ENCODE peak calls at places on chromosome 17, in nine cellular contexts. T is mucosa of descending colon, J is foreskin fibroblast, M is Caco-2, H is RWPE1, G is tibial nerve, V is psoas muscle, C is A549, P is ascending aorta. W is an unnamed sample.
A peak's percentile ranks its signal among the peaks of the same experiment; 100 is the strongest.

GRCh38 chr17:73710095-73710592 is 65.9 kb upstream of the SDK2 start:
- DNase-seq in T (peak; percentile 62), J (no peak), M (no peak), H (peak; percentile 29), G (peak; percentile 85), V (no peak), C (peak; percentile 70), P (no peak), W (peak; percentile 8)

GRCh38 chr17:17109896-17110295 is 67.6 kb downstream of the MPRIP start:
- DNase-seq in T (peak; percentile 88), J (no peak), M (no peak), H (peak; percentile 23), G (peak; percentile 18), V (peak; percentile 56), C (peak; percentile 62), P (no peak), W (no peak)

GRCh38 chr17:42527932-42528331 is 8.1 kb upstream of the NAGLU start:
- DNase-seq in T (peak; percentile 20), J (no peak), M (no peak), H (no peak), G (no peak), V (peak; percentile 17), C (no peak), P (no peak), W (no peak)

GRCh38 chr17:17152385-17152784 is 53.7 kb downstream of the PLD6 start:
- DNase-seq in T (no peak), J (no peak), M (no peak), H (no peak), G (peak; percentile 21), V (peak; percentile 70), C (no peak), P (no peak), W (no peak)

GRCh38 chr17:514584-514983 is 162.0 kb upstream of the RPH3AL start:
- DNase-seq in T (no peak), J (no peak), M (no peak), H (no peak), G (no peak), V (no peak), C (no peak), P (no peak), W (no peak)

GRCh38 chr17:40018211-40019121 is 3.2 kb downstream of the CSF3 start:
- DNase-seq in T (peak; percentile 18), J (peak; percentile 65), M (no peak), H (no peak), G (no peak), V (peak; percentile 95), C (no peak), P (no peak), W (no peak)

GRCh38 chr17:45950888-45951287 is 48.2 kb upstream of the STH start:
- DNase-seq in T (no peak), J (no peak), M (no peak), H (no peak), G (no peak), V (no peak), C (no peak), P (no peak), W (no peak)

GRCh38 chr17:74521701-74522201 is 9.5 kb downstream of the CD300LB start:
- DNase-seq in T (no peak), J (no peak), M (no peak), H (no peak), G (no peak), V (no peak), C (no peak), P (no peak), W (no peak)

GRCh38 chr17:33511670-33512069 is 218.6 kb upstream of the ASIC2 start:
- DNase-seq in T (no peak), J (no peak), M (no peak), H (no peak), G (no peak), V (no peak), C (no peak), P (no peak), W (no peak)

GRCh38 chr17:73166731-73167581 is 2.1 kb downstream of the SSTR2 start:
- DNase-seq in T (no peak), J (peak; percentile 7), M (no peak), H (no peak), G (no peak), V (no peak), C (no peak), P (no peak), W (no peak)

GRCh38 chr17:83173180-83173996 is 94.0 kb downstream of the METRNL start:
- DNase-seq in T (no peak), J (no peak), M (peak; percentile 34), H (no peak), G (no peak), V (no peak), C (no peak), P (no peak), W (no peak)

GRCh38 chr17:6507535-6507934 is 48.8 kb downstream of the PITPNM3 start:
- DNase-seq in T (no peak), J (peak; percentile 79), M (no peak), H (peak; percentile 96), G (no peak), V (no peak), C (peak; percentile 71), P (no peak), W (no peak)

GRCh38 chr17:79137791-79138190 is 63.2 kb downstream of the ENGASE start:
- DNase-seq in T (no peak), J (no peak), M (no peak), H (no peak), G (no peak), V (no peak), C (no peak), P (no peak), W (no peak)

GRCh38 chr17:37743875-37744632 is 805 bp downstream of the HNF1B start:
- DNase-seq in T (peak; percentile 70), J (no peak), M (peak; percentile 75), H (no peak), G (no peak), V (no peak), C (peak; percentile 82), P (no peak), W (no peak)

GRCh38 chr17:3688852-3689261 is 7.1 kb downstream of the P2RX5 start:
- DNase-seq in T (no peak), J (no peak), M (no peak), H (no peak), G (no peak), V (no peak), C (no peak), P (no peak), W (no peak)

GRCh38 chr17:79835953-79836951 is 3.0 kb downstream of the CBX4 start:
- DNase-seq in T (peak; percentile 93), J (no peak), M (peak; percentile 75), H (no peak), G (no peak), V (no peak), C (peak; percentile 61), P (no peak), W (no peak)

GRCh38 chr17:68987966-68988365 is 32.8 kb upstream of the ABCA8 start:
- DNase-seq in T (no peak), J (no peak), M (no peak), H (no peak), G (no peak), V (no peak), C (no peak), P (no peak), W (no peak)

DNA sequence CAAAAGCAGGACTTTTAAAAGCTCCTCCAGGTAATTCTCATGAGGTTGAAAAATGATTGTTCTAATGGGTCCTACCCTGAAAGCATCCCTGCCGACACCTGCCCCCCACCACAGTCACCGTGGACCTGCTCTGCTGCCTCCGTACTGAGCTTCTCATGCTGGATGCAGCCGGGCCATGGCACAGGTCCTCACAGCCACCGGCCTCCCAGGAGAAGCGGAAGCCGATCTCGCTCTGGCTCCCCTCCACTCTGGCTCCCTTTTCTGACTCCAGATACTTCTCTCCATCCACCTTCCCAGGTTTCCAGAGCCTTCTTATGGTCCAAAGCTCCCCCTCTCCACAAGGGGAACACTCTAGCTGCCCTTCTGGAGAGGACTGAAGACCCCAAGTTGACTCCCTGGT is 10.2 kb downstream of the RPRML start:
- DNase-seq in T (no peak), J (no peak), M (no peak), H (no peak), G (no peak), V (no peak), C (no peak), P (no peak), W (no peak)
- TF ChIP-seq CTCF in T (no peak), J (no peak), M (no peak), H (no peak), G (no peak), V (no peak), C (no peak), P (no peak), W (no peak)

DNA sequence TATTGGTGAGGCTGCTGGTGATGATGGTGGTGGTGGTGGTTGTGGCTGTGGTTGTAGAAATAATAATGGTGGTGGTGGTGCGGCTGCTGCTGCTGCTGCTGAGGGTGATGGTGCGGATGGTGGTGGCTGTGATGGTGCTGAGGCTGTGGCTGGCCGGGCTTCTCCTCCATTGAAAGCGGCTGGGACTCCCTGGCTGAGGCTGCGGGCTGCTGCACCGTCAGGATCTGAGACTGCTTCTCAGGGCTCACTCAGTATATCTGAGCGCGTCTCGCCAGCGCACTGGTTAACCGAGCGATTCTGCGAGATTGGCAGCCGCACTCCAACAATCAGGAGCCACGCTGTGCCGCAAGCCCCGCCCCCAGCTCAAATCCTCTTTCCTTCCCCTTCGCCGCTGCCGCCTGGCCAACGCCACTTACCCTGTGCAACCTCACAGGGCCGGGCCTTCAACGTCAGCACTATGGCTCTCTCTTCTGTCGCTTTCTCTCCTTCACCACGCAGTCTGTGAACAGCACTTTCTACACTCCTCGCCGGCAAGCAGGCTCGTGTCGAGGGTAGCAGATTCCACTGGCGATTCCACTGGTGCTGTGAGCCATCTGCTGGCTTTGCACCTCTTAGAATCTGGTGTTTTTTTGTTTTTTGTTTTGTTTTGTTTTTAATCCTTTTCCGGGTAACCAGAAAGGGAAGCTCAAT is at the start of gene NUFIP2:
- DNase-seq in T (peak; percentile 99), J (peak; percentile 97), M (peak; percentile 99), H (peak; percentile 97), G (peak; percentile 98), V (peak; percentile 100), C (peak; percentile 100), P (peak; percentile 96), W (peak; percentile 95)
- TF ChIP-seq CTCF in T (no peak), J (no peak), M (no peak), H (no peak), G (peak; percentile 55), V (no peak), C (no peak), P (peak; percentile 16), W (no peak)

GRCh38 chr17:50111687-50112655 is 16.8 kb downstream of the PDK2 start:
- DNase-seq in T (no peak), J (no peak), M (peak; percentile 77), H (no peak), G (no peak), V (peak; percentile 88), C (no peak), P (peak; percentile 37), W (no peak)
- TF ChIP-seq CTCF in T (no peak), J (no peak), M (peak; percentile 39), H (no peak), G (no peak), V (no peak), C (no peak), P (no peak), W (no peak)

DNA sequence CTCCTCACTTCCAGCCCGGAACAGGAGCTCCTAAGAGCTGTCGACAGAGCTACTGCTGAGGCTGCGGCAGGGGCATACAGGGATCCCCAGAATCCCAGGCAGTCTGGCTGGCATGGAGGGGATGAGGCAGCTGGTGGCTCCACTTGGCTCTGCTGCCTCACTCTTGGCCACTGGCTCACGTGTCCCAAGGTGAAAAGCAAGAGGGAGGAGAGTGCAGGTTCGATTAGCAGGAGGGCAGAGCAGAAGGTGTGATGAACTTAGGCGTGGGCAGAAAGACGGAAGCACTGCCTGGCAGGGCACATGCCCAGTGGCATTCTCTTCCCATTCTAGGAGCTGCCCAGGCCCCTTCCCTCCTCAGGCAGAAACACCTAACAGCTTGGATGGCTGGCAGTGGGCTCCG is 11.3 kb upstream of the TBX21 start:
- DNase-seq in T (no peak), J (no peak), M (no peak), H (no peak), G (no peak), V (no peak), C (no peak), P (no peak), W (no peak)
- TF ChIP-seq CTCF in T (no peak), J (no peak), M (no peak), H (no peak), G (no peak), V (no peak), C (no peak), P (no peak), W (no peak)